ENCODE peak calls at places on chromosome 5, in six cellular contexts. F is H9; W is stimulated activated naive B cell treated with anti-CD40 and anti-IgM and Interleukin-4, amounts not matched to agents 10 μg/mL and 1 μg/mL and 100 μg/mL, for 72 hours; I is K562; Z is T follicular helper cell; V is NCI-H446 treated with DMSO at 0.1 percent for 48 hours. J is an unnamed sample.

GRCh38 chr5:115685966-115686691 is 60.3 kb upstream of the TMED7 start:
- DNase-seq in V (peak; percentile 45), Z (no peak), I (no peak), F (no peak), W (no peak), J (no peak)

GRCh38 chr5:125186911-125187375 is 440.5 kb upstream of the ZNF608 start:
- DNase-seq in Z (no peak), F (no peak), W (no peak), V (no peak), I (no peak), J (no peak)

GRCh38 chr5:5951953-5952352 is 426.4 kb downstream of the MED10 start:
- DNase-seq in W (no peak), V (no peak), I (no peak), F (no peak), Z (no peak), J (no peak)

GRCh38 chr5:58794875-58795274 is 212.0 kb downstream of the RAB3C start:
- DNase-seq in F (no peak), V (no peak), I (no peak), W (peak; percentile 11), Z (no peak), J (no peak)

GRCh38 chr5:168409601-168410458 is 76.4 kb upstream of the RARS1 start:
- DNase-seq in Z (no peak), I (no peak), F (no peak), W (no peak), V (no peak), J (no peak)

GRCh38 chr5:7960142-7960541 is 91.2 kb downstream of the MTRR start:
- DNase-seq in F (no peak), W (no peak), Z (no peak), V (no peak), I (no peak), J (no peak)

GRCh38 chr5:78757269-78758053 is 108.9 kb upstream of the LHFPL2 start:
- DNase-seq in W (peak; percentile 47), F (no peak), I (no peak), Z (no peak), V (no peak), J (no peak)

GRCh38 chr5:177077335-177077734 is 9.4 kb upstream of the FGFR4 start:
- DNase-seq in F (no peak), V (no peak), W (no peak), Z (no peak), I (no peak), J (no peak)

GRCh38 chr5:68011801-68012200 is 203.8 kb upstream of the PIK3R1 start:
- DNase-seq in W (no peak), I (no peak), F (no peak), V (no peak), Z (no peak), J (no peak)

GRCh38 chr5:83523926-83524325 is 52.4 kb downstream of the VCAN start:
- DNase-seq in F (no peak), I (no peak), Z (no peak), W (no peak), V (no peak), J (no peak)

GRCh38 chr5:108380531-108381021 is 1.3 kb downstream of the FBXL17 start:
- DNase-seq in F (peak; percentile 72), Z (peak; percentile 29), V (no peak), I (peak; percentile 50), W (peak; percentile 81), J (peak; percentile 66)

GRCh38 chr5:141322261-141322660 is 1.7 kb upstream of the TAF7 start:
- DNase-seq in V (no peak), F (no peak), Z (no peak), I (no peak), W (no peak), J (no peak)

GRCh38 chr5:177458912-177459350 is 12.3 kb downstream of the PRR7 start:
- DNase-seq in V (no peak), F (no peak), W (no peak), Z (no peak), I (peak; percentile 41), J (no peak)

GRCh38 chr5:66828551-66829421 is 232.6 kb downstream of the MAST4 start:
- DNase-seq in W (peak; percentile 26), Z (peak; percentile 37), V (no peak), I (no peak), F (peak; percentile 69), J (peak; percentile 70)

GRCh38 chr5:100616981-100617380 is 81.8 kb downstream of the FAM174A start:
- DNase-seq in I (no peak), W (no peak), F (no peak), Z (no peak), V (no peak), J (no peak)

GRCh38 chr5:74865799-74866652 is at the start of gene FAM169A:
- DNase-seq in W (peak; percentile 28), V (no peak), I (no peak), F (peak; percentile 52), Z (peak; percentile 30), J (peak; percentile 79)

GRCh38 chr5:175885813-175886212 is 14.4 kb downstream of the CPLX2 start:
- DNase-seq in I (no peak), W (no peak), F (no peak), Z (no peak), V (peak; percentile 87), J (no peak)

GRCh38 chr5:170597876-170598275 is 94.1 kb downstream of the KCNIP1 start:
- DNase-seq in F (no peak), I (no peak), Z (no peak), W (no peak), V (no peak), J (no peak)

GRCh38 chr5:39464096-39464495 is 39.3 kb upstream of the DAB2 start:
- DNase-seq in V (peak; percentile 65), I (no peak), F (no peak), Z (no peak), W (no peak), J (no peak)

GRCh38 chr5:156722358-156722757 is 127.7 kb upstream of the PPP1R2B start:
- DNase-seq in Z (no peak), F (no peak), V (no peak), I (no peak), W (no peak), J (no peak)

GRCh38 chr5:20615888-20616563 is 628.0 kb upstream of the CDH18 start:
- DNase-seq in I (no peak), W (no peak), V (no peak), F (no peak), Z (no peak), J (no peak)

GRCh38 chr5:155368490-155368889 is 354.9 kb downstream of the KIF4B start:
- DNase-seq in V (no peak), Z (no peak), I (no peak), W (no peak), F (no peak), J (no peak)

GRCh38 chr5:39650234-39650816 is 225.5 kb upstream of the DAB2 start:
- DNase-seq in F (no peak), V (no peak), W (no peak), Z (no peak), I (no peak), J (no peak)

GRCh38 chr5:172007153-172007794 is 836 bp upstream of the FBXW11 start:
- DNase-seq in V (no peak), I (no peak), W (no peak), Z (no peak), F (no peak), J (no peak)

GRCh38 chr5:18772475-18772874 is 1138.2 kb downstream of the TAF11L14 start:
- DNase-seq in W (no peak), Z (no peak), F (no peak), V (no peak), I (no peak), J (no peak)

GRCh38 chr5:144060598-144060997 is 109.9 kb downstream of the YIPF5 start:
- DNase-seq in V (no peak), I (no peak), F (no peak), W (no peak), Z (no peak), J (no peak)

GRCh38 chr5:112146323-112146848 is 272.7 kb downstream of the EPB41L4A start:
- DNase-seq in I (no peak), W (no peak), Z (no peak), V (no peak), F (no peak), J (no peak)

GRCh38 chr5:67515762-67516161 is 319.2 kb upstream of the CD180 start:
- DNase-seq in I (no peak), W (no peak), Z (no peak), F (no peak), V (no peak), J (no peak)

GRCh38 chr5:126384985-126385384 is 38.2 kb upstream of the GRAMD2B start:
- DNase-seq in F (no peak), V (no peak), I (no peak), W (no peak), Z (no peak), J (no peak)

GRCh38 chr5:53261245-53261644 is 151.7 kb upstream of the MOCS2 start:
- DNase-seq in Z (no peak), F (no peak), W (no peak), V (no peak), I (no peak), J (no peak)

GRCh38 chr5:131491749-131492148 is 143.3 kb downstream of the RAPGEF6 start:
- DNase-seq in F (no peak), Z (no peak), V (no peak), W (no peak), I (no peak), J (no peak)

GRCh38 chr5:1911773-1912235 is 29.1 kb upstream of the IRX4 start:
- DNase-seq in F (peak; percentile 25), I (no peak), W (no peak), V (no peak), Z (no peak), J (no peak)

J was measured in ecto neural progenitor cell.